ENCODE peak calls at places on chromosome 22, in nine cellular contexts. V is coronary artery, D is ovary, U is fibroblast of lung, M is colonic mucosa, S is left lung, W is left ventricle myocardium inferior, N is dorsolateral prefrontal cortex, R is neural progenitor cell. B is an unnamed sample.

GRCh38 chr22:19704355-19705015 is 9.8 kb upstream of the SEPTIN5 start:
- DNase-seq in V (no peak), D (no peak), U (no peak), M (no peak), S (peak; percentile 53), W (no peak), N (no peak), R (no peak), B (no peak)

GRCh38 chr22:29301716-29302401 is 4.6 kb upstream of the GAS2L1 start:
- DNase-seq in V (no peak), D (no peak), U (no peak), M (no peak), S (no peak), W (no peak), N (no peak), R (no peak), B (no peak)

GRCh38 chr22:48845356-48845936 is 982.2 kb downstream of the BRD1 start:
- DNase-seq in V (no peak), D (no peak), U (no peak), M (no peak), S (peak; percentile 52), W (no peak), N (no peak), R (no peak), B (no peak)

GRCh38 chr22:36439481-36440271 is 41.8 kb downstream of the TXN2 start:
- DNase-seq in V (no peak), D (peak; percentile 85), U (peak; percentile 94), M (peak; percentile 65), S (no peak), W (peak; percentile 67), N (no peak), R (no peak), B (peak; percentile 79)

GRCh38 chr22:33838644-33839043 is 81.6 kb downstream of the LARGE1 start:
- DNase-seq in V (no peak), D (no peak), U (no peak), M (no peak), S (no peak), W (no peak), N (no peak), R (no peak), B (no peak)

GRCh38 chr22:33049125-33049729 is 9.0 kb downstream of the SYN3 start:
- DNase-seq in V (no peak), D (peak; percentile 75), U (peak; percentile 77), M (peak; percentile 65), S (no peak), W (peak; percentile 70), N (peak; percentile 86), R (peak; percentile 82), B (peak; percentile 76)

GRCh38 chr22:44455151-44455962 is 42.7 kb downstream of the RTL6 start:
- DNase-seq in V (peak; percentile 54), D (no peak), U (no peak), M (peak; percentile 16), S (no peak), W (no peak), N (no peak), R (no peak), B (peak; percentile 53)

GRCh38 chr22:30857103-30857502 is 111.5 kb downstream of the MORC2 start:
- DNase-seq in V (no peak), D (no peak), U (no peak), M (peak; percentile 9), S (no peak), W (no peak), N (no peak), R (no peak), B (no peak)

GRCh38 chr22:18156878-18157713 is 7.1 kb downstream of the USP18 start:
- DNase-seq in V (peak; percentile 79), D (peak; percentile 59), U (peak; percentile 97), M (peak; percentile 74), S (no peak), W (peak; percentile 56), N (peak; percentile 78), R (peak; percentile 86), B (peak; percentile 88)

GRCh38 chr22:24121938-24122337 is 59.3 kb upstream of the SUSD2 start:
- DNase-seq in V (no peak), D (no peak), U (no peak), M (no peak), S (no peak), W (no peak), N (no peak), R (no peak), B (no peak)

GRCh38 chr22:49090853-49091135 is 736.9 kb downstream of the BRD1 start:
- DNase-seq in V (no peak), D (no peak), U (no peak), M (no peak), S (no peak), W (no peak), N (no peak), R (no peak), B (no peak)

GRCh38 chr22:22800716-22801115 is 86.9 kb upstream of the IGLL5 start:
- DNase-seq in V (no peak), D (no peak), U (no peak), M (no peak), S (no peak), W (no peak), N (no peak), R (no peak), B (no peak)

GRCh38 chr22:24002272-24002671 is 3.0 kb downstream of the GSTT4 start:
- DNase-seq in V (no peak), D (no peak), U (no peak), M (no peak), S (no peak), W (no peak), N (no peak), R (no peak), B (no peak)

GRCh38 chr22:44386386-44387035 is 73.8 kb upstream of the SHISAL1 start:
- DNase-seq in V (no peak), D (no peak), U (no peak), M (no peak), S (peak; percentile 41), W (no peak), N (no peak), R (no peak), B (no peak)

GRCh38 chr22:35604671-35605457 is 12.3 kb downstream of the MB start:
- DNase-seq in V (no peak), D (no peak), U (no peak), M (no peak), S (no peak), W (no peak), N (no peak), R (no peak), B (no peak)

GRCh38 chr22:49968831-49969661 is 8.5 kb downstream of the PIM3 start:
- DNase-seq in V (peak; percentile 73), D (peak; percentile 47), U (no peak), M (no peak), S (peak; percentile 79), W (peak; percentile 23), N (peak; percentile 34), R (peak; percentile 3), B (no peak)

GRCh38 chr22:43990044-43990443 is 34.1 kb upstream of the PARVB start:
- DNase-seq in V (no peak), D (no peak), U (no peak), M (no peak), S (peak; percentile 57), W (no peak), N (no peak), R (no peak), B (no peak)

GRCh38 chr22:38201371-38201717 is 450 bp upstream of the MAFF start:
- DNase-seq in V (no peak), D (no peak), U (no peak), M (no peak), S (no peak), W (no peak), N (no peak), R (peak; percentile 27), B (no peak)
- H3K4me3 ChIP-seq in V (peak overlapping the region; percentile 92), D (peak overlapping the region; percentile 32), U (peak overlapping the region; percentile 50), M (peak overlapping the region; percentile 94), S (peak overlapping the region; percentile 79), W (peak overlapping the region; percentile 83), N (peak overlapping the region; percentile 66), R (peak overlapping the region; percentile 68), B (peak overlapping the region; percentile 32)

DNA sequence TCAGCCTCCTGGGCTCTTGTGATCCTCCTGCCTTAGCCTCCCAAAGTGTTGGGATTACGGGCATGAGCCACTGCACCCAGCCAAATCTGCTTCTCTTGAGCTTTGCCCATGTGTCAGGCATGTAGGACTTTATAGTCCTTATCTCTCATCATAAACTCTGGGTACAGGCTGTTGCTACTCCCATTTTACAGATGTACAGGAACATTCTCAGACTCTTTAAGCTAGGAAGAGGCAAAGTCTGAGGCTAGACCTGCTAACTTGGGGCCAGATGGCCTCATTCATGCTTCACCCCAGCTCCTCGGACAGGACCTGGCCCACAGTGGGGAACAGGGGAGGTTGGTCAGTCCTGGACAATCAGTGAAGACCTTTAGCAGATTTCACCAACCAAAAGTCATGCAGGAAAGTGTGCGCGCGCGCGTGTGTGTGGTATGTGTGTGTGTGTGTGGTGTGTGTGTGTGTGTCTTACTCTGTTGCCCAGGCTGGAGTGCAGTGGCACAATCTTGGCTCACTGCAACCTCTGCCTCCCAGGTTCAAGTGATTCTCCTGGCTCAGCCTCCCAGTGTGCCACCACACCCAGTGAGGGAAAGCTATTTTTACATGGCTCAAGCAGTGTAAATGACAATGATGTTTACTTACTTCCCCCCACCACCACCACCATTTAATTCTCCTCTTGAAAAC is 23.8 kb downstream of the YDJC start:
- DNase-seq in V (no peak), D (no peak), U (no peak), M (no peak), S (no peak), W (no peak), N (no peak), R (no peak), B (no peak)
- TF ChIP-seq CTCF in V (no peak), D (no peak), U (no peak), M (no peak), S (no peak), W (no peak), N (no peak), R (no peak), B (no peak)

DNA sequence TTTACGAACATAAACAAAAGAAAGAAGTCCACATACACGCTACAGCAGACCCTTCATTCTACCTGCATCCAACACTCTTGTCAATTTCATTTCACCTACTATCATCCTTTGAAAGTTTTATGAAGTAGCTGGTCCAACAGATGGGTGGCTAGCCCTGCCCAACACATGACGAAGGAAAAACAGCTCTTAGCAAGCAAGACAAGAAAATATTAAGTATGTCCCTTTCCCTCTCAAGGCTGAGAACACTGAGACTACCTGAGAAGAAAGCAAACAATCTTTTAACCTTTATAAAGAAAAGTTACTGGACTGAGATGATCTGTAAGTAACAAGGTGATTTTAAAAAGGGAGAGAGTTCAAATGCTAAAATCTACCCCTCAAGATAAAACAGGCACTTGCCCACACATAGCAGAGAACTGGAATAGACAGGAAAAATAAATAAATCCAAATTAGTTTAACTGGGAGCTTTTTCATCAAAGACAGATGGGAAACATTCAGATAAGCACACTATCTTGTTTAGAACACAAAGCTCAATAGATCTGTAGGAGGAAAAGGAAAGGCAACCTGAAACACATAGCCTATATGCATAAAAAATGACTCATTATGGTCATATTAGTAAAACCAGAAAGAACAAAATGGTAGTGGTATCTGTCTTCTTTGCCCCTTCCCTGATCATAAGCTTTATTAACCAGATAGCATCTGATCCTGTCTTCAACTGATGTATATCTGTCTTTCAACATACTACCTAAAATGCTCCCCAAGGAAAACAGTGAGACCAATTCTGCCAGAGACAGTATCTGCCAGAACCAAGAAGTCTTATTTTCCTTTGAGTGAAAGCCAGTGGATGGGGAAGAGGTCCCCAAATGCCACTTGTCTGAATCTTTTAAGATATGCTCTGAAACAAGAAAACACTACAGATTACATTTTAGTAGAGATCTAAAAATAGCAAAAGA is 104.3 kb downstream of the MRTFA start:
- DNase-seq in V (no peak), D (no peak), U (no peak), M (no peak), S (no peak), W (no peak), N (no peak), R (no peak), B (no peak)
- H3K4me3 ChIP-seq in V (peak overlapping the region; percentile 54), D (no peak overlapping the region), U (no peak overlapping the region), M (no peak overlapping the region), S (no peak overlapping the region), W (peak overlapping the region; percentile 54), N (peak overlapping the region; percentile 36), R (no peak overlapping the region), B (no peak overlapping the region)

GRCh38 chr22:38272373-38273134 is at the start of gene TMEM184B:
- DNase-seq in V (no peak), D (peak; percentile 88), U (peak; percentile 66), M (peak; percentile 75), S (peak; percentile 95), W (peak; percentile 83), N (peak; percentile 77), R (peak; percentile 94), B (peak; percentile 72)
- TF ChIP-seq CTCF in V (no peak), D (peak; percentile 15), U (no peak), M (no peak), S (no peak), W (no peak), N (peak; percentile 9), R (no peak), B (no peak)